ENCODE peak calls at places on chromosome 10, in nine cellular contexts. W, N, K, M, C, H, T, X and I are unnamed samples.

GRCh38 chr10:49759787-49760551 is 2.2 kb downstream of the OGDHL start:
- DNase-seq in W (no peak), N (no peak), K (no peak), M (no peak), C (no peak), H (no peak), T (no peak), X (no peak), I (no peak)

GRCh38 chr10:62655337-62655994 is 149.1 kb upstream of the ADO start:
- DNase-seq in W (no peak), N (no peak), K (peak), M (no peak), C (peak), H (peak), T (no peak), X (no peak), I (no peak)

GRCh38 chr10:14570800-14571199 is 203.9 kb downstream of the FAM107B start:
- DNase-seq in W (no peak), N (no peak), K (no peak), M (no peak), C (no peak), H (no peak), T (no peak), X (no peak), I (no peak)

GRCh38 chr10:43217563-43218205 is 49.2 kb downstream of the RASGEF1A start:
- DNase-seq in W (no peak), N (no peak), K (no peak), M (no peak), C (no peak), H (no peak), T (no peak), X (no peak), I (no peak)

GRCh38 chr10:132574783-132575319 is 37.3 kb downstream of the INPP5A start:
- DNase-seq in W (no peak), N (peak), K (no peak), M (no peak), C (no peak), H (no peak), T (peak), X (no peak), I (no peak)

GRCh38 chr10:20616918-20617801 is 280.0 kb downstream of the NEBL start:
- DNase-seq in W (no peak), N (no peak), K (no peak), M (no peak), C (no peak), H (no peak), T (no peak), X (no peak), I (no peak)

GRCh38 chr10:132627736-132628512 is 90.3 kb downstream of the INPP5A start:
- DNase-seq in W (no peak), N (peak), K (no peak), M (peak), C (no peak), H (no peak), T (peak), X (no peak), I (no peak)

GRCh38 chr10:21099291-21099800 is 202.2 kb upstream of the NEBL start:
- DNase-seq in W (no peak), N (no peak), K (no peak), M (no peak), C (no peak), H (no peak), T (no peak), X (no peak), I (no peak)

GRCh38 chr10:112258407-112258806 is 24.8 kb upstream of the TECTB start:
- DNase-seq in W (no peak), N (no peak), K (no peak), M (no peak), C (no peak), H (no peak), T (no peak), X (no peak), I (no peak)

GRCh38 chr10:114885430-114885829 is 52.6 kb upstream of the TRUB1 start:
- DNase-seq in W (no peak), N (no peak), K (no peak), M (no peak), C (no peak), H (no peak), T (no peak), X (no peak), I (no peak)

GRCh38 chr10:72009430-72010081 is 45.4 kb downstream of the CHST3 start:
- DNase-seq in W (no peak), N (peak), K (no peak), M (no peak), C (no peak), H (no peak), T (peak), X (no peak), I (peak)

GRCh38 chr10:62806246-62806645 is 1.7 kb downstream of the ADO start:
- DNase-seq in W (no peak), N (no peak), K (no peak), M (no peak), C (no peak), H (no peak), T (peak), X (no peak), I (no peak)

GRCh38 chr10:29918623-29919400 is 140.6 kb downstream of the JCAD start:
- DNase-seq in W (no peak), N (no peak), K (no peak), M (no peak), C (no peak), H (no peak), T (no peak), X (no peak), I (no peak)